ENCODE peak calls at places on chromosomes 13 and 19, in six cellular contexts. B is H1, G is stomach, Q is suprapubic skin, L is K562, U is upper lobe of left lung. Y is an unnamed sample.

GRCh38 chr19:7349961-7350711 is 1.4 kb downstream of the ARHGEF18 start:
- DNase-seq in G (no peak), B (no peak), Q (peak; percentile 39), U (no peak), L (no peak), Y (no peak)

GRCh38 chr19:1258707-1259205 is 10.4 kb downstream of the MIDN start:
- DNase-seq in G (no peak), L (no peak), U (no peak), Q (no peak), B (no peak), Y (no peak)

GRCh38 chr13:40388617-40389016 is 277.8 kb downstream of the FOXO1 start:
- DNase-seq in L (no peak), Q (no peak), B (no peak), G (peak; percentile 39), U (peak; percentile 57), Y (no peak)

GRCh38 chr13:105587786-105588185 is 947.7 kb downstream of the EFNB2 start:
- DNase-seq in G (no peak), B (no peak), U (no peak), L (no peak), Q (no peak), Y (no peak)

GRCh38 chr19:35471946-35472345 is 18.3 kb downstream of the KRTDAP start:
- DNase-seq in B (no peak), Q (no peak), U (no peak), G (no peak), L (no peak), Y (no peak)

GRCh38 chr19:53906211-53907192 is 2.6 kb upstream of the CACNG7 start:
- DNase-seq in U (peak; percentile 53), G (peak; percentile 44), Q (no peak), B (peak; percentile 97), L (peak; percentile 79), Y (no peak)

GRCh38 chr19:28505933-28506332 is 707.0 kb downstream of the UQCRFS1 start:
- DNase-seq in Q (no peak), G (no peak), U (no peak), B (no peak), L (no peak), Y (no peak)

GRCh38 chr19:7373862-7374261 is 25.1 kb downstream of the ARHGEF18 start:
- DNase-seq in Q (no peak), G (no peak), L (no peak), B (no peak), U (no peak), Y (no peak)

GRCh38 chr13:112711528-112712265 is 21.9 kb downstream of the ATP11A start:
- DNase-seq in Q (peak; percentile 90), L (peak; percentile 88), B (peak; percentile 74), G (peak; percentile 74), U (peak; percentile 93), Y (no peak)

GRCh38 chr13:64471916-64472315 is 2758.2 kb downstream of the PCDH9 start:
- DNase-seq in L (no peak), U (no peak), B (no peak), G (no peak), Q (no peak), Y (no peak)

GRCh38 chr13:105972306-105972721 is 563.1 kb downstream of the EFNB2 start:
- DNase-seq in L (no peak), B (no peak), Q (no peak), G (no peak), U (no peak), Y (peak; percentile 62)

GRCh38 chr13:62250501-62251175 is 835.0 kb upstream of the PCDH20 start:
- DNase-seq in Q (no peak), U (no peak), B (no peak), G (no peak), L (no peak), Y (no peak)

GRCh38 chr19:10896851-10897526 is 25.6 kb downstream of the CARM1 start:
- DNase-seq in Q (no peak), L (no peak), G (no peak), U (no peak), B (no peak), Y (peak; percentile 71)

GRCh38 chr19:52533901-52534300 is 6.4 kb downstream of the ZNF808 start:
- DNase-seq in B (no peak), Q (no peak), U (peak; percentile 42), G (no peak), L (no peak), Y (no peak)

GRCh38 chr19:35013820-35014754 is 14.0 kb downstream of the GRAMD1A start:
- DNase-seq in U (peak; percentile 45), Q (no peak), B (no peak), L (no peak), G (no peak), Y (no peak)

GRCh38 chr13:32136716-32137115 is 105.1 kb downstream of the FRY start:
- DNase-seq in L (no peak), G (no peak), B (no peak), U (no peak), Q (no peak), Y (no peak)

GRCh38 chr13:43473437-43473836 is 313.3 kb downstream of the ENOX1 start:
- DNase-seq in L (no peak), G (no peak), U (no peak), Q (no peak), B (no peak), Y (no peak)

GRCh38 chr13:49836516-49836915 is 44.0 kb upstream of the KPNA3 start:
- DNase-seq in B (no peak), G (no peak), U (no peak), L (no peak), Q (no peak), Y (no peak)

GRCh38 chr19:50962245-50962644 is 7.1 kb downstream of the KLK6 start:
- DNase-seq in G (no peak), B (no peak), U (no peak), Q (no peak), L (no peak), Y (no peak)

GRCh38 chr13:91381371-91381770 is 17.1 kb upstream of the GPC5 start:
- DNase-seq in Q (no peak), L (no peak), G (no peak), U (no peak), B (no peak), Y (no peak)

GRCh38 chr19:27717825-27718224 is 1495.1 kb downstream of the UQCRFS1 start:
- DNase-seq in L (no peak), U (no peak), Q (no peak), B (no peak), G (no peak), Y (no peak)

GRCh38 chr19:50344661-50345318 is 15.6 kb upstream of the KCNC3 start:
- DNase-seq in Q (no peak), B (no peak), L (no peak), G (no peak), U (no peak), Y (no peak)

GRCh38 chr13:97004096-97004876 is 10.0 kb upstream of the OXGR1 start:
- DNase-seq in Q (no peak), U (no peak), G (no peak), B (no peak), L (no peak), Y (no peak)

GRCh38 chr19:19647037-19647835 is 3.8 kb upstream of the GMIP start:
- DNase-seq in U (no peak), Q (peak; percentile 59), G (no peak), L (no peak), B (no peak), Y (no peak)

GRCh38 chr19:30784850-30785459 is 412.8 kb downstream of the ZNF536 start:
- DNase-seq in Q (no peak), G (peak; percentile 43), B (peak; percentile 89), L (peak; percentile 74), U (peak; percentile 49), Y (peak; percentile 32)

GRCh38 chr19:57829316-57829715 is 783 bp upstream of the ZNF587B start:
- DNase-seq in U (no peak), Q (no peak), L (no peak), G (no peak), B (no peak), Y (no peak)

GRCh38 chr19:57825501-57825900 is 4.6 kb upstream of the ZNF587B start:
- DNase-seq in U (no peak), L (no peak), B (no peak), G (no peak), Q (no peak), Y (no peak)

GRCh38 chr19:57830071-57830602 is at the start of gene ZNF587B:
- DNase-seq in B (peak; percentile 92), U (peak; percentile 42), L (peak; percentile 32), G (peak; percentile 51), Q (no peak), Y (peak; percentile 35)
- H3K4me3 ChIP-seq in B (peak within 1 kb of the TSS; percentile 89), U (peak within 1 kb of the TSS; percentile 50), L (no peak within 1 kb of the TSS), G (peak within 1 kb of the TSS; percentile 40), Q (peak within 1 kb of the TSS; percentile 28), Y (peak within 1 kb of the TSS; percentile 26)

GRCh38 chr13:48749699-48750473 is 96.2 kb downstream of the CYSLTR2 start:
- DNase-seq in Q (peak; percentile 92), U (peak; percentile 65), G (peak; percentile 62), L (peak; percentile 31), B (peak; percentile 76), Y (no peak)
- TF ChIP-seq POLR2AphosphoS5 in Q (peak; percentile 58), U (no peak), G (peak; percentile 29), L (no peak), B (no peak), Y (no peak)

GRCh38 chr19:4871711-4872110 is 4.2 kb upstream of the PLIN3 start:
- DNase-seq in Q (no peak), L (no peak), B (no peak), G (no peak), U (no peak), Y (no peak)

GRCh38 chr19:4868286-4868834 is 893 bp upstream of the PLIN3 start:
- DNase-seq in U (no peak), G (no peak), Q (no peak), B (no peak), L (peak; percentile 2), Y (no peak)

GRCh38 chr19:4870025-4870700 is 2.7 kb upstream of the PLIN3 start:
- DNase-seq in Q (no peak), B (no peak), L (peak; percentile 78), U (peak; percentile 68), G (peak; percentile 42), Y (no peak)

GRCh38 chr19:4867534-4868285 is at the start of gene PLIN3:
- DNase-seq in L (peak; percentile 100), Q (peak; percentile 99), U (peak; percentile 97), G (peak; percentile 98), B (peak; percentile 99), Y (peak; percentile 96)

GRCh38 chr19:4866595-4867424 is 657 bp downstream of the PLIN3 start:
- DNase-seq in U (peak; percentile 73), Q (peak; percentile 89), G (peak; percentile 68), B (peak; percentile 82), L (peak; percentile 74), Y (peak; percentile 35)
- TF ChIP-seq POLR2A in U (no peak), Q (no peak), G (no peak), B (no peak), L (no peak), Y (no peak)

GRCh38 chr19:48965806-48966540 is 864 bp downstream of the FTL start:
- DNase-seq in B (peak; percentile 89), U (peak; percentile 89), L (peak; percentile 58), G (peak; percentile 87), Q (peak; percentile 96), Y (peak; percentile 91)
- H3K4me3 ChIP-seq in B (peak overlapping the region; percentile 91), U (peak overlapping the region; percentile 80), L (peak overlapping the region; percentile 70), G (peak overlapping the region; percentile 82), Q (peak overlapping the region; percentile 69), Y (peak overlapping the region; percentile 69)

DNA sequence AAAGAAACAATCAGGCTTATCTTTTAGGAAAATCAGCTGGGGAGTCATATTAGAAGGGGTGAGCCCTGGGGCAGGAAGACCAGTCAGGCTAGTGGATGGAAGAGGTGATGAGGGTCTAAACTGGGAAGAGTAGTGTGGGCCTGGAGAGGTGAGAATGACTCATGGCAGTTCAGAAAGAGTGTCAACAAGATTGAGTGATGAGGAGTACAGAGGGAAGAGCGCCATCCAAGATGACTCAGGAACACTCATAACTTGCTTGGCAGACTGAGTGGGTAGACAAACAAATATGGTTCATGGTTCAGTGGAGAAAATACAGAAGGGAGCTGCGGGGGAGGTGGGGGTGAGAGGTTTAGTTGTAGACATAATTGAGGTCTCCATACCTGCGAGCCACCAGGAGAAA is 17.3 kb upstream of the CLDN10 start:
- DNase-seq in G (no peak), B (no peak), L (no peak), U (peak; percentile 36), Q (no peak), Y (no peak)
- TF ChIP-seq POLR2AphosphoS5 in G (no peak), B (no peak), L (no peak), U (peak; percentile 38), Q (no peak), Y (peak; percentile 59)